ENCODE peak calls at places on chromosomes 3 and 15, in eight cellular contexts. W, X, H, C, T, Y, Q and O are unnamed samples.

GRCh38 chr3:35201221-35201620 is 438.1 kb upstream of the ARPP21 start:
- DNase-seq in W (no peak), X (no peak), H (no peak), C (no peak), T (no peak), Y (no peak), Q (no peak), O (no peak)

GRCh38 chr3:169954142-169954756 is 12.4 kb upstream of the SEC62 start:
- DNase-seq in W (no peak), X (no peak), H (no peak), C (no peak), T (no peak), Y (no peak), Q (no peak), O (no peak)

GRCh38 chr3:16464499-16465150 is 48.9 kb downstream of the RFTN1 start:
- DNase-seq in W (no peak), X (no peak), H (no peak), C (no peak), T (no peak), Y (no peak), Q (no peak), O (no peak)

GRCh38 chr15:67931861-67932260 is 92.0 kb upstream of the RNU6-1 start:
- DNase-seq in W (no peak), X (no peak), H (no peak), C (no peak), T (peak; percentile 57), Y (no peak), Q (no peak), O (no peak)

GRCh38 chr3:85482193-85482450 is 523.3 kb downstream of the CADM2 start:
- DNase-seq in W (no peak), X (no peak), H (no peak), C (no peak), T (no peak), Y (no peak), Q (no peak), O (no peak)

GRCh38 chr15:90300988-90301715 is 35.7 kb downstream of the NGRN start:
- DNase-seq in W (no peak), X (no peak), H (peak; percentile 42), C (peak; percentile 69), T (peak; percentile 84), Y (peak; percentile 54), Q (no peak), O (peak; percentile 61)

GRCh38 chr3:94028093-94028837 is at the start of gene STX19:
- DNase-seq in W (no peak), X (no peak), H (no peak), C (no peak), T (no peak), Y (no peak), Q (no peak), O (peak; percentile 81)

GRCh38 chr3:193546129-193546528 is 8.6 kb downstream of the ATP13A4 start:
- DNase-seq in W (no peak), X (no peak), H (no peak), C (no peak), T (no peak), Y (no peak), Q (no peak), O (no peak)

GRCh38 chr15:72375501-72375845 is 341 bp downstream of the HEXA start:
- DNase-seq in W (no peak), X (no peak), H (no peak), C (peak; percentile 77), T (no peak), Y (no peak), Q (peak; percentile 45), O (peak; percentile 74)

DNA sequence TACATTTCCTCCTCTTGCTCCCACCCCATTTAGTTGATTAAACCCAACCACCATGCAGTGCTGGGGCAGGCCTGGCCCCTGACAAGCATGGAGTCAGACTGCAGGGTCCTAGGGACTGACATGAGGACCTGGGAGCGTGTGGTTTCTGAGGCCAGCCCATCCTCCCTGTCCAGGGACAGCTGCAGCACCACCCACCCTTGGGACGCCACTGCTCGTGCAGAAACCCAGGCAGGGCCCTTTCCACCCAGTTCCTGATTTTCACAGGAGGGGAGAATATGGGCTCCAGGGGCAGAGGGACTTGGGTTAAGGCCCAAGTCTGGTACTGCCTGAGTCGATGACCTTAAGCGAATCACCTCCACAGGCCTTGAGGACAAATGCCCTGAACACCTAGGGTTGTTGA is 23.7 kb downstream of the PLXND1 start:
- DNase-seq in W (no peak), X (no peak), H (no peak), C (no peak), T (no peak), Y (no peak), Q (no peak), O (no peak)
- H3K4me1 ChIP-seq in W (no peaks in the 10 kb centered on the region), X (peaks cover 30% of the 10 kb centered on the region), H (peaks cover 20% of the 10 kb centered on the region), C (peaks cover 4% of the 10 kb centered on the region), T (peaks cover 14% of the 10 kb centered on the region), Y (no peaks in the 10 kb centered on the region), Q (peaks cover 14% of the 10 kb centered on the region), O (no peaks in the 10 kb centered on the region)

GRCh38 chr3:18099611-18100010 is 325.5 kb downstream of the SATB1 start:
- DNase-seq in W (no peak), X (no peak), H (no peak), C (no peak), T (no peak), Y (no peak), Q (no peak), O (no peak)
- H3K4me3 ChIP-seq in W (no peak overlapping the region), X (no peak overlapping the region), H (no peak overlapping the region), C (no peak overlapping the region), T (no peak overlapping the region), Y (no peak overlapping the region), Q (no peak overlapping the region), O (no peak overlapping the region)

DNA sequence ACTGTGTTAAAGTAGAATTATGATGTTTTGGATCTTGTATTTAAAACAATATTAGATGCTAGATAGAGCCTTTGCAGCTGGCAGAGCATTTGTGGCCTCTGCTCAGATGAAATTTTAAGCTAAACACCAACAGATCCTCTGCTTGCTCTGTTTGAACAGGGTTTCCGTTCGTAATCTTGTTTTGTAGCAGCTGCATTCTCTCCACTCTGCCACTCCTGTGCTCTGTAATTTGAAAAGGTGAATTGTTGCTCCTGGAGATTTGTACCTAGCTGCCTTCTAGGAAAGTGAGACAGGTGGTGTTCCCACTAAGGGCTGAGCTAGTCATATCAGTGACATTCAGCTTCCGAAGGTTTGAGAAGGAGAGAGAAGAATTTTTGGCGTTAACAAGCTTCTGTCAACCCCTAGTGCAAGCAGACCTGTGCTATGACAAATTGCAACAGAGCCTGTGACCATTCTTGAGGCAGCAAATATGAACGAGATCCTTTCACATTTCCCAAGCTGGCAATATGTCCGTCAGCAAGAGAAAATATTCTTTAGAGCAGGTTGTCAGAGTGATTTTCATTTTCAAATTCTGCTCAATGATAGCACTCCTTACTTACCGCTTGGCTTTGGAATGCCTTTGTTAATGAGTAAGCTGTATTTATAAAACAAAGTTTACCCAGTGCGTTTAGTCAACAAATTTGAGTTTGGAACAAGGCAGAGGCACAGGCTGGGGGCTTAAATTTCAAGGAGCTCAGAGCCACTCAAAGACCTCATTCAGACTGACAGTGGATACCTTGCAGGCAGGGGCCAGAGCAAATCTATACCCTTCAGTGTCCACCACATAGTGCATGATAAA is 5.3 kb downstream of the CHST2 start:
- DNase-seq in W (no peak), X (no peak), H (no peak), C (no peak), T (no peak), Y (no peak), Q (no peak), O (no peak)
- TF ChIP-seq POLR2A in W (no peak), X (no peak), H (no peak), C (no peak), T (no peak), Y (no peak), Q (no peak), O (no peak)

DNA sequence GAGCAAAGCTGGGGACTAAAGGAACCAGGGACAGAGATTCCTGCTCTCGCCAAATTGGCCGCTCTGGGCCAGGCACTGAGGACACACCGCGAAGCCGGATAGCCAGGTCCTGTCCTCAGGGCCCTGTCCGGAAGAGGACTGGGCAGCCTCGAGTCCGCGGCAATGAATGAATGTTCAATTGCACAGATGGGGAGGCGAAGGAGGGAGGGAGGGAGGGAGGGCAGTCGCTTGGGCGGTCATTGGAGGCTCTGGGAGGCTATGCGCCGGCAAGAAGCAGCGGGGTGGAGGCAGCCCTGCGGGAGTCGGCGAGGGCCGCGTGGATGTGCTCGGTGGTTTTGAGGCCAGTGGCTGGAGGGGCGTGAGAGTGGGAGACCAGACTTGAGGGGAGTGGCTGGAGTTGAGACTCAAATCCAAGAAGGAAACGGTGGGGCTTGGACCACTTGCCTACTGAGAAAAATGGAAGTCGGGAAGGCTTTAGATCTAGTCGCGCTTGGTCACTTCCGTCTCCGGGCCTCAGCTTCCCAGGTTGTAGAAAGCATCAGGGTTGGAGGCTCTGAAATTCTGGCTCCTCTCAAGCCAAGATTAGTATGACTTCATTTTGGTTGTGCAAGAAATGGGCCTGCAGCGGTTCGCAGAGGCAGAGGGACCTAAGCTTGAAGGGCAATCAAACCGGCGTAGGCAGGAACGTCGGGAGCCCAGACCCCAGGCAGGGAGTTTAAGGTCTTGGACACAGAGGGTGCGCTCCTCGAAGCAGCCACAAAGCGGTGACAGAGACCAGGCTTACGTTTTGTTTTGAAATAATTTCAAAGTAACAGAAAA is 21.1 kb upstream of the PLXND1 start:
- DNase-seq in W (no peak), X (no peak), H (peak; percentile 72), C (peak; percentile 65), T (peak; percentile 89), Y (peak; percentile 72), Q (peak; percentile 46), O (peak; percentile 72)
- H3K4me1 ChIP-seq in W (peaks cover 13% of the 10 kb centered on the region), X (peaks cover 62% of the 10 kb centered on the region), H (peaks cover 38% of the 10 kb centered on the region), C (peaks cover 56% of the 10 kb centered on the region), T (peaks cover 46% of the 10 kb centered on the region), Y (peaks cover 5% of the 10 kb centered on the region), Q (peaks cover 46% of the 10 kb centered on the region), O (peaks cover 53% of the 10 kb centered on the region)